ENCODE peak calls at places on chromosomes 5 and 9, in eight cellular contexts. F, O, C, S, R, V, B and G are unnamed samples. For H3K27me3, the result is how much of the 10 kb centered on the place peaks cover.

GRCh38 chr5:125446986-125447385 is 700.5 kb upstream of the ZNF608 start:
- DNase-seq in F (peak), O (no peak), C (peak), S (no peak), R (peak), V (no peak), B (peak), G (peak)

GRCh38 chr5:135501965-135502364 is 33.8 kb downstream of the NEUROG1 start:
- DNase-seq in F (no peak), O (no peak), C (no peak), S (no peak), R (no peak), V (no peak), B (no peak), G (no peak)

GRCh38 chr5:16656561-16657191 is 39.9 kb upstream of the RETREG1 start:
- DNase-seq in F (no peak), O (no peak), C (no peak), S (no peak), R (no peak), V (no peak), B (no peak), G (no peak)

GRCh38 chr5:41835625-41836024 is 34.6 kb downstream of the OXCT1 start:
- DNase-seq in F (peak), O (peak), C (no peak), S (peak), R (peak), V (no peak), B (peak), G (peak)

GRCh38 chr5:4442221-4442620 is 697.9 kb upstream of the ADAMTS16 start:
- DNase-seq in F (no peak), O (no peak), C (no peak), S (no peak), R (no peak), V (no peak), B (no peak), G (no peak)

GRCh38 chr5:140694276-140694675 is 3.0 kb downstream of the HARS2 start:
- DNase-seq in F (no peak), O (no peak), C (no peak), S (no peak), R (no peak), V (no peak), B (no peak), G (no peak)

GRCh38 chr9:77997611-77998349 is 33.8 kb downstream of the GNAQ start:
- DNase-seq in F (no peak), O (no peak), C (no peak), S (no peak), R (no peak), V (no peak), B (no peak), G (no peak)

GRCh38 chr5:158100373-158100902 is 241.5 kb upstream of the CLINT1 start:
- DNase-seq in F (no peak), O (no peak), C (no peak), S (no peak), R (no peak), V (no peak), B (peak), G (no peak)

GRCh38 chr9:4739587-4740372 is 1.2 kb downstream of the AK3 start:
- DNase-seq in F (no peak), O (no peak), C (no peak), S (no peak), R (no peak), V (peak), B (peak), G (no peak)

GRCh38 chr9:96158909-96159575 is 142.9 kb downstream of the HSD17B3 start:
- DNase-seq in F (peak), O (no peak), C (no peak), S (no peak), R (no peak), V (no peak), B (peak), G (no peak)

GRCh38 chr5:62606878-62607277 is 28.3 kb downstream of the LRRC70 start:
- DNase-seq in F (peak), O (no peak), C (no peak), S (no peak), R (peak), V (no peak), B (no peak), G (no peak)

GRCh38 chr9:132905726-132906125 is 27.0 kb downstream of the SPACA9 start:
- DNase-seq in F (no peak), O (no peak), C (no peak), S (no peak), R (no peak), V (no peak), B (no peak), G (no peak)

GRCh38 chr9:90921104-90921503 is 119.5 kb downstream of the SYK start:
- DNase-seq in F (no peak), O (peak), C (no peak), S (no peak), R (no peak), V (peak), B (no peak), G (no peak)

GRCh38 chr5:24073097-24073496 is 565.7 kb downstream of the PRDM9 start:
- DNase-seq in F (no peak), O (peak), C (no peak), S (no peak), R (no peak), V (no peak), B (peak), G (no peak)

GRCh38 chr5:68924490-68925145 is 169.2 kb upstream of the SLC30A5 start:
- DNase-seq in F (peak), O (no peak), C (peak), S (no peak), R (no peak), V (no peak), B (peak), G (peak)

GRCh38 chr5:91109634-91110033 is 273.5 kb downstream of the ARRDC3 start:
- DNase-seq in F (no peak), O (no peak), C (no peak), S (no peak), R (no peak), V (no peak), B (no peak), G (no peak)

GRCh38 chr5:136033848-136034247 is 5.1 kb downstream of the TGFBI start:
- DNase-seq in F (no peak), O (peak), C (no peak), S (no peak), R (no peak), V (no peak), B (no peak), G (no peak)

GRCh38 chr5:147507480-147508126 is 2.3 kb downstream of the DPYSL3 start:
- DNase-seq in F (peak), O (no peak), C (no peak), S (no peak), R (no peak), V (no peak), B (peak), G (no peak)

GRCh38 chr5:4374866-4375265 is 765.3 kb upstream of the ADAMTS16 start:
- DNase-seq in F (no peak), O (no peak), C (no peak), S (no peak), R (no peak), V (no peak), B (no peak), G (no peak)

DNA sequence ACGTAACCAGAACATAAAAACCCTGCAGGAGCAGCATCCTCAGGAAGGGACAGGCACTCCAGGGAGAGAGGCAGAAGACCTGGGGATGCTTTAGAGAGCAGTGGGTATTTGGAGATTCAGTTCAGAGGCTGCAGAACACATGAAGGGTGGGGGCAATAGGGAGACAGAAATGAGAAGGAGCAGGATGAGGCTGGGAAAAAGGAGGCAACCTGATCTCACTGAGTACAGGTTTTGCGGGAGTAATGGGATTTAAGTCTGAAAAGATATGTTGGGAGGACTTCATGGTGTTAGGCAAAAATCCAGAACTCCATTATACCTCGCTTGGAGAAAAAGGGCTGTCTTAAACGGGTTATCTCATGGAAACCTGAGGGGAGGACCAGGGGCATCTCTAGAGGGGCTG is 41.3 kb upstream of the GARNL3 start:
- DNase-seq in F (no peak), O (no peak), C (no peak), S (no peak), R (no peak), V (no peak), B (no peak), G (no peak)
- H3K4me3 ChIP-seq in F (no peak), O (no peak), C (no peak), S (no peak), R (no peak), V (no peak), B (no peak), G (no peak)

GRCh38 chr9:126148523-126148870 is 178.1 kb upstream of the MVB12B start:
- DNase-seq in F (no peak), O (no peak), C (no peak), S (no peak), R (no peak), V (peak), B (no peak), G (no peak)
- H3K27me3 ChIP-seq in F (under half), O (under half), C (half or more), S (under half), R (under half), V (under half), B (under half), G (under half)

GRCh38 chr9:98241357-98242104 is 13.9 kb downstream of the TBC1D2 start:
- DNase-seq in F (no peak), O (no peak), C (no peak), S (no peak), R (no peak), V (no peak), B (no peak), G (no peak)
- TF ChIP-seq CTCF in F (no peak), O (no peak), C (no peak), S (peak), R (no peak), V (no peak), B (peak), G (no peak)

GRCh38 chr5:107542831-107543231 is 127.9 kb downstream of the EFNA5 start:
- DNase-seq in F (peak), O (peak), C (peak), S (peak), R (peak), V (peak), B (peak), G (no peak)
- H3K4me3 ChIP-seq in F (no peak), O (no peak), C (peak), S (no peak), R (no peak), V (no peak), B (peak), G (no peak)